ENCODE peak calls at places on chromosomes 11 and 22, in six cellular contexts. O is cardiac muscle cell, D is heart left ventricle, W is MM.1S, F is AG09309, Q is AG04450. T is an unnamed sample.
A peak's percentile ranks its signal among the peaks of the same experiment; 100 is the strongest.

GRCh38 chr11:130223291-130223971 is 63.8 kb downstream of the ST14 start:
- DNase-seq in W (no peak), F (no peak), D (no peak), Q (no peak), O (peak; percentile 10), T (no peak)

GRCh38 chr22:23085785-23086184 is 15.5 kb downstream of the GNAZ start:
- DNase-seq in F (no peak), W (no peak), Q (no peak), D (no peak), O (no peak), T (no peak)

GRCh38 chr11:78594814-78595213 is 20.1 kb upstream of the NARS2 start:
- DNase-seq in D (no peak), W (no peak), F (no peak), Q (no peak), O (no peak), T (no peak)

GRCh38 chr11:68946416-68947090 is 34.2 kb downstream of the MRGPRD start:
- DNase-seq in O (peak; percentile 94), F (peak; percentile 63), W (no peak), D (no peak), Q (peak; percentile 59), T (no peak)

GRCh38 chr11:19218216-19218615 is 16.4 kb upstream of the CSRP3 start:
- DNase-seq in O (no peak), W (no peak), Q (no peak), F (no peak), D (no peak), T (no peak)

GRCh38 chr11:12201016-12201985 is 90.9 kb downstream of the MICAL2 start:
- DNase-seq in F (peak; percentile 70), O (peak; percentile 98), D (peak; percentile 86), W (no peak), Q (no peak), T (no peak)

GRCh38 chr11:78350101-78350645 is 67.4 kb downstream of the GAB2 start:
- DNase-seq in F (no peak), Q (peak; percentile 37), W (no peak), D (peak; percentile 33), O (peak; percentile 75), T (no peak)

GRCh38 chr11:9385288-9385902 is 943 bp downstream of the IPO7 start:
- DNase-seq in O (no peak), W (peak; percentile 17), D (no peak), Q (no peak), F (no peak), T (no peak)

GRCh38 chr22:22838148-22838786 is 49.3 kb upstream of the IGLL5 start:
- DNase-seq in D (no peak), Q (no peak), W (no peak), F (no peak), O (no peak), T (no peak)

GRCh38 chr11:34929794-34930763 is 13.7 kb downstream of the PDHX start:
- DNase-seq in F (no peak), O (no peak), W (peak; percentile 5), Q (no peak), D (no peak), T (no peak)

GRCh38 chr22:27207907-27208306 is 550.5 kb downstream of the MIAT start:
- DNase-seq in D (no peak), W (no peak), Q (no peak), F (peak; percentile 24), O (no peak), T (peak; percentile 40)

GRCh38 chr11:7688238-7688826 is 15.0 kb upstream of the CYB5R2 start:
- DNase-seq in W (peak; percentile 38), Q (no peak), D (no peak), F (no peak), O (peak; percentile 54), T (no peak)

GRCh38 chr22:40400173-40400572 is 29.8 kb downstream of the SGSM3 start:
- DNase-seq in Q (no peak), W (no peak), D (no peak), O (no peak), F (no peak), T (no peak)

GRCh38 chr11:70861534-70861933 is 390.8 kb downstream of the SHANK2 start:
- DNase-seq in F (no peak), D (no peak), O (no peak), Q (no peak), W (no peak), T (no peak)

GRCh38 chr11:73312806-73313403 is 4.8 kb downstream of the ARHGEF17 start:
- DNase-seq in W (no peak), D (no peak), F (no peak), O (no peak), Q (no peak), T (no peak)

GRCh38 chr11:67699521-67699920 is 25.1 kb upstream of the ALDH3B2 start:
- DNase-seq in Q (no peak), O (peak; percentile 37), W (no peak), F (no peak), D (no peak), T (no peak)

GRCh38 chr11:35418847-35419712 is at the start of gene SLC1A2:
- DNase-seq in Q (no peak), W (peak; percentile 28), O (peak; percentile 47), F (no peak), D (peak; percentile 34), T (peak; percentile 87)

GRCh38 chr11:76252625-76253024 is 46.3 kb upstream of the WNT11 start:
- DNase-seq in O (no peak), W (no peak), F (no peak), Q (no peak), D (no peak), T (no peak)

GRCh38 chr11:64765841-64766682 is 6.3 kb upstream of the PYGM start:
- DNase-seq in Q (no peak), F (no peak), O (no peak), D (no peak), W (no peak), T (no peak)

GRCh38 chr11:22787055-22787454 is 42.5 kb downstream of the SVIP start:
- DNase-seq in O (no peak), W (no peak), F (no peak), Q (no peak), D (no peak), T (no peak)

DNA sequence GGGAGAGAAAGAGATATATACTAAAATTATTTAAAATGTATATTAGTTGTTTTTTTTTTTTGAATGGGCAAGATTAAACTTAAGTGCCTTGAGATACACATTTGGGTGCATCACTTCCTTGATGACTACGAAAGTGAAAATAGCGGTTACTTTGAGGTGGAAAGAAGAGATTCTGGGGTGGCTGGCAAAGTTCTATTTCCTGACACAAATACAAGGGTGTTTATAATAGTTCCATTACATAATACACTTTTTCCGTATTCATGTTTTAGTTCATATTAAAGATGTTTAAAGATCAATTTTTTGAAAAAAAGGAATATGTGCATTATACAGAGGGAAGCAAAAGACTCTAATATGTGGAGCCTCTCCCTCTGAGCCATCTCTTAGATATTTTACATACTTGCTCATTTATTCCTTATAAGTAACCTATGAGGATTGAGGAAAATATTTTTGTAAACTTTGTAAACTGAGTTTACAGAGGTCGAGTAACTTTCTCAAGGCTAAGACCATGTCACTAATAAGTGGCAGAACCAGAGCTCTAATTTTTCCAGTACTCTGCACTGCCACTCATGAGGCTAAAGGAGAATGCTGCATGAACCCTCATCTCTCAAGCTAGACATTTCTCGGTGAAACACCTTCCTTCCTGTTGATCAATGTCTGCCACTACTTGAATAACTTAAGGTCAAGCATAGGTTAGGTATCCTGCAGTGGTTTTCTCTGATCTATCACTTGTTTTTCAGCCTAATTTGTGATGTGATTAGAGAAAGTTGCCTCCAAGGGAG is 58.7 kb downstream of the DDIAS start:
- DNase-seq in D (no peak), Q (no peak), W (peak; percentile 90), F (no peak), O (no peak), T (no peak)
- TF ChIP-seq CTCF in D (no peak), Q (no peak), W (no peak), F (no peak), O (no peak), T (no peak)

DNA sequence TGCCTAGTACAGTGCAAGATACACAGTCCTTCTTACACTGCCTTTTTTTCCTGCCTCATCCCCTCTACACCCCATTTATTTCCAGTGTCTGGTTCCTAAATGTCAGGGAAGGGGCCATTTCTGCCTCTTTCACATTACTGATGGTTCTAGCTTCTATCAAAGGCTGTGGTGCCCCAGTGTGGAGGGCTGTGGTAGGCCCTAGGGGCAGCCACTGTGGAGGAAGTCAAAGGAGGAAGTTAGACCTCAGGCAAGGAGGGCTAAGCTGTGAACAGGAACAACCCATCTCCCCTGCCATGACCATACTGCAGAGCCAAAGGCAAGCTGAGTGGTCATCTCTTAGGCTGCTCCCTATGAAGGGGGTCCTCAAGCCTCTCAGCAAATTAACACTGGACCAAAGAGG is 81.9 kb upstream of the CRTAM start:
- DNase-seq in W (peak; percentile 47), F (no peak), O (no peak), D (peak; percentile 40), Q (no peak), T (no peak)
- TF ChIP-seq CTCF in W (peak; percentile 65), F (no peak), O (no peak), D (no peak), Q (no peak), T (no peak)

GRCh38 chr11:10415817-10416392 is 39.2 kb upstream of the AMPD3 start:
- DNase-seq in O (no peak), W (no peak), D (no peak), Q (no peak), F (no peak), T (no peak)
- TF ChIP-seq CTCF in O (no peak), W (no peak), D (no peak), Q (no peak), F (no peak), T (no peak)

DNA sequence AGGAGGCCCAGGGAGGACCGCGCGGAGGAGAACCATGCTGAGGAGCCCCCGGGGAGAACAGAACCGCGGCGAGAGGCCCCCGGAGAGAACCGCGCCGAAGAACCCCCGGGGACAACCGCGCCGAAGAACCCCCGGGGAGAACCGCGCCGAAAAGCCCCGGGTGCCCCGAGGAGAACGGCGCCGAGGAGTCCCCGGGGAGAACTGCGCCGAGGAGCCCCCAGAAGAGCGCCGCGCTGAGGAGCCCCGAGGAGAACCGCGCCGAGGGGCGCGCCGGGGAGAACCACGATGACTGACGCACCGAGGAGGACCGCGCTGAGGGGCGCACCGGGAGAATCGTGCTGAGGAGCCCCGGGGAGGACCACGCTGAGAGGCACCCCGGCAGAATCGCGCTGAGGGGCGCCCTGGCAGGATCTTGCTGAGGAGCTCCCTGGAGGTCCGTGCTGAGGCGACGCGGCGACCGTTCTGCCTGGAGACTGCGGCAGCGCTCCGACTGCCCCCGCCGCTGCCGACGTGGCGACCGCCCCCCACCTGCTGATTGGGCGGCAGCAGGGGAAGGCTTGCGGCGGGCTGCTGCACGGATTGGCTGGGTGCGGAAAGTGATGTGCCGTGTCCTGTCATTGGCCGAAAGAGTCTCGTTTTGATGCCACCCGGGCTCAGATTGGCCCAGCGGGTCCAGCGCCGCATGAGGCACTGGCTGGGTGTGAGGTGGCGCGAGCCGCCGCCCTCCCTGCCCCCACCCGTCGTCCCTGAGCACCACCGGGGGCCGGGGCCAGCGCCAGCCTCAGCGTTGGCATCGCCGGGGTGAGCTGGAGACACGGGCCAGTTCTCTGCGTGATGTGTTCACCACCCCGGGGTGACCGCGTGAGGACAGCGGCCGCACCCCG is at the start of gene KCNQ1OT1:
- DNase-seq in F (peak; percentile 76), Q (peak; percentile 78), O (peak; percentile 95), W (peak; percentile 88), D (peak; percentile 91), T (peak; percentile 86)
- TF ChIP-seq CTCF in F (no peak), Q (no peak), O (no peak), W (no peak), D (no peak), T (no peak)

GRCh38 chr11:133830931-133831907 is 14.1 kb downstream of the SPATA19 start:
- DNase-seq in F (no peak), D (no peak), W (no peak), Q (no peak), O (no peak), T (peak; percentile 52)
- TF ChIP-seq CTCF in F (no peak), D (no peak), W (no peak), Q (no peak), O (peak; percentile 7), T (peak; percentile 75)

GRCh38 chr11:63508009-63508408 is 2.1 kb downstream of the LGALS12 start:
- DNase-seq in O (peak; percentile 65), W (peak; percentile 37), Q (no peak), D (peak; percentile 55), F (no peak), T (peak; percentile 34)
- TF ChIP-seq CTCF in O (peak; percentile 48), W (peak; percentile 47), Q (no peak), D (no peak), F (peak; percentile 21), T (no peak)